ENCODE peak calls at places on chromosome 19, in six cellular contexts. One of them, this sample, is unnamed.

GRCh38 chr19:45472557-45473365 is 5.0 kb downstream of the FOSB start:
- DNase-seq in HS-5: no peak
- DNase-seq in progenitor cell of endocrine pancreas: no peak
- DNase-seq in fibroblast of pulmonary artery: peak
- DNase-seq in T-helper 9 cell: peak
- DNase-seq in AG08395: no peak
- DNase-seq in this sample: peak

GRCh38 chr19:12484371-12485322 is at the start of gene ZNF709:
- DNase-seq in progenitor cell of endocrine pancreas: peak
- DNase-seq in fibroblast of pulmonary artery: peak
- DNase-seq in T-helper 9 cell: peak
- DNase-seq in HS-5: peak
- DNase-seq in AG08395: peak
- DNase-seq in this sample: peak

GRCh38 chr19:2455481-2456300 is 1.1 kb downstream of the LMNB2 start:
- DNase-seq in T-helper 9 cell: peak
- DNase-seq in progenitor cell of endocrine pancreas: peak
- DNase-seq in AG08395: peak
- DNase-seq in fibroblast of pulmonary artery: no peak
- DNase-seq in HS-5: no peak
- DNase-seq in this sample: peak

GRCh38 chr19:29267701-29268100 is 54.8 kb upstream of the UQCRFS1 start:
- DNase-seq in AG08395: no peak
- DNase-seq in progenitor cell of endocrine pancreas: no peak
- DNase-seq in T-helper 9 cell: no peak
- DNase-seq in HS-5: no peak
- DNase-seq in fibroblast of pulmonary artery: no peak
- DNase-seq in this sample: no peak

GRCh38 chr19:8512115-8512967 is 1.6 kb downstream of the ZNF414 start:
- DNase-seq in progenitor cell of endocrine pancreas: no peak
- DNase-seq in fibroblast of pulmonary artery: peak
- DNase-seq in HS-5: no peak
- DNase-seq in AG08395: no peak
- DNase-seq in T-helper 9 cell: no peak
- DNase-seq in this sample: peak

GRCh38 chr19:33522371-33522662 is 726 bp upstream of the PEPD start:
- DNase-seq in AG08395: no peak
- DNase-seq in fibroblast of pulmonary artery: no peak
- DNase-seq in HS-5: no peak
- DNase-seq in progenitor cell of endocrine pancreas: no peak
- DNase-seq in T-helper 9 cell: no peak
- DNase-seq in this sample: no peak

GRCh38 chr19:45098521-45099464 is 5.8 kb downstream of the PPP1R37 start:
- DNase-seq in fibroblast of pulmonary artery: peak
- DNase-seq in HS-5: no peak
- DNase-seq in progenitor cell of endocrine pancreas: no peak
- DNase-seq in T-helper 9 cell: no peak
- DNase-seq in AG08395: peak
- DNase-seq in this sample: peak

GRCh38 chr19:1053176-1054101 is 13.5 kb upstream of the ARHGAP45 start:
- DNase-seq in progenitor cell of endocrine pancreas: no peak
- DNase-seq in T-helper 9 cell: no peak
- DNase-seq in fibroblast of pulmonary artery: no peak
- DNase-seq in AG08395: no peak
- DNase-seq in HS-5: no peak
- DNase-seq in this sample: no peak

GRCh38 chr19:54551293-54551692 is 22.3 kb upstream of the LILRA2 start:
- DNase-seq in progenitor cell of endocrine pancreas: no peak
- DNase-seq in T-helper 9 cell: no peak
- DNase-seq in fibroblast of pulmonary artery: no peak
- DNase-seq in HS-5: no peak
- DNase-seq in AG08395: no peak
- DNase-seq in this sample: no peak

GRCh38 chr19:38362076-38362945 is 12.1 kb upstream of the PSMD8 start:
- DNase-seq in HS-5: no peak
- DNase-seq in fibroblast of pulmonary artery: peak
- DNase-seq in T-helper 9 cell: peak
- DNase-seq in progenitor cell of endocrine pancreas: peak
- DNase-seq in AG08395: peak
- DNase-seq in this sample: peak

GRCh38 chr19:5743640-5744039 is 23.2 kb downstream of the CATSPERD start:
- DNase-seq in AG08395: peak
- DNase-seq in T-helper 9 cell: no peak
- DNase-seq in HS-5: no peak
- DNase-seq in fibroblast of pulmonary artery: no peak
- DNase-seq in progenitor cell of endocrine pancreas: no peak
- DNase-seq in this sample: no peak

GRCh38 chr19:3873151-3873550 is 4.3 kb upstream of the ZFR2 start:
- DNase-seq in AG08395: no peak
- DNase-seq in HS-5: no peak
- DNase-seq in T-helper 9 cell: no peak
- DNase-seq in fibroblast of pulmonary artery: no peak
- DNase-seq in progenitor cell of endocrine pancreas: no peak
- DNase-seq in this sample: no peak

GRCh38 chr19:49911381-49912145 is 14.9 kb upstream of the IL4I1 start:
- DNase-seq in T-helper 9 cell: no peak
- DNase-seq in HS-5: no peak
- DNase-seq in progenitor cell of endocrine pancreas: no peak
- DNase-seq in fibroblast of pulmonary artery: peak
- DNase-seq in AG08395: no peak
- DNase-seq in this sample: no peak

GRCh38 chr19:13100031-13100588 is 2.5 kb downstream of the LYL1 start:
- DNase-seq in fibroblast of pulmonary artery: no peak
- DNase-seq in progenitor cell of endocrine pancreas: no peak
- DNase-seq in T-helper 9 cell: no peak
- DNase-seq in HS-5: no peak
- DNase-seq in AG08395: no peak
- DNase-seq in this sample: peak

GRCh38 chr19:54518844-54519243 is 16.2 kb downstream of the LAIR2 start:
- DNase-seq in HS-5: no peak
- DNase-seq in progenitor cell of endocrine pancreas: no peak
- DNase-seq in fibroblast of pulmonary artery: no peak
- DNase-seq in T-helper 9 cell: no peak
- DNase-seq in AG08395: no peak
- DNase-seq in this sample: no peak

GRCh38 chr19:30222428-30222873 is 149.7 kb upstream of the ZNF536 start:
- DNase-seq in fibroblast of pulmonary artery: no peak
- DNase-seq in HS-5: no peak
- DNase-seq in T-helper 9 cell: no peak
- DNase-seq in progenitor cell of endocrine pancreas: peak
- DNase-seq in AG08395: peak
- DNase-seq in this sample: peak

GRCh38 chr19:14383898-14384669 is 2.8 kb downstream of the ADGRE5 start:
- DNase-seq in T-helper 9 cell: peak
- DNase-seq in fibroblast of pulmonary artery: peak
- DNase-seq in AG08395: peak
- DNase-seq in HS-5: no peak
- DNase-seq in progenitor cell of endocrine pancreas: no peak
- DNase-seq in this sample: peak

GRCh38 chr19:34457446-34457845 is 24.1 kb upstream of the WTIP start:
- DNase-seq in progenitor cell of endocrine pancreas: no peak
- DNase-seq in HS-5: no peak
- DNase-seq in T-helper 9 cell: no peak
- DNase-seq in fibroblast of pulmonary artery: no peak
- DNase-seq in AG08395: no peak
- DNase-seq in this sample: no peak

GRCh38 chr19:33344210-33344609 is 29.3 kb upstream of the CEBPG start:
- DNase-seq in T-helper 9 cell: no peak
- DNase-seq in fibroblast of pulmonary artery: peak
- DNase-seq in HS-5: no peak
- DNase-seq in progenitor cell of endocrine pancreas: no peak
- DNase-seq in AG08395: peak
- DNase-seq in this sample: peak

GRCh38 chr19:30360378-30361106 is 11.6 kb upstream of the ZNF536 start:
- DNase-seq in progenitor cell of endocrine pancreas: no peak
- DNase-seq in fibroblast of pulmonary artery: no peak
- DNase-seq in T-helper 9 cell: no peak
- DNase-seq in HS-5: no peak
- DNase-seq in AG08395: peak
- DNase-seq in this sample: no peak

GRCh38 chr19:7888145-7888825 is at the start of gene LRRC8E:
- DNase-seq in T-helper 9 cell: no peak
- DNase-seq in HS-5: no peak
- DNase-seq in progenitor cell of endocrine pancreas: peak
- DNase-seq in AG08395: peak
- DNase-seq in fibroblast of pulmonary artery: peak
- DNase-seq in this sample: peak

GRCh38 chr19:10836478-10837325 is 690 bp upstream of the TMED1 start:
- DNase-seq in HS-5: peak
- DNase-seq in progenitor cell of endocrine pancreas: no peak
- DNase-seq in T-helper 9 cell: peak
- DNase-seq in AG08395: no peak
- DNase-seq in fibroblast of pulmonary artery: peak
- DNase-seq in this sample: no peak

GRCh38 chr19:7748756-7749155 is 1.4 kb upstream of the CD209 start:
- DNase-seq in progenitor cell of endocrine pancreas: no peak
- DNase-seq in T-helper 9 cell: no peak
- DNase-seq in AG08395: no peak
- DNase-seq in fibroblast of pulmonary artery: peak
- DNase-seq in HS-5: no peak
- DNase-seq in this sample: no peak

GRCh38 chr19:38020331-38020730 is 113.3 kb downstream of the SIPA1L3 start:
- DNase-seq in HS-5: no peak
- DNase-seq in AG08395: no peak
- DNase-seq in fibroblast of pulmonary artery: no peak
- DNase-seq in progenitor cell of endocrine pancreas: no peak
- DNase-seq in T-helper 9 cell: no peak
- DNase-seq in this sample: peak

This sample was measured in astrocyte of the hippocampus.